ENCODE peak calls at places on chromosomes 11 and 22, in ten cellular contexts. P is AG08395, B is foreskin fibroblast, K is NCI-H460, E is T follicular helper cell, L is RWPE1, Q is fibroblast of the aortic adventitia, X is SW 1271, I is endodermal cell, F is Panc1. C is an unnamed sample.
A peak's percentile ranks its signal among the peaks of the same experiment; 100 is the strongest.

GRCh38 chr11:32318071-32318815 is 117.1 kb downstream of the WT1 start:
- DNase-seq in P (no peak), B (no peak), K (no peak), E (no peak), L (no peak), Q (no peak), X (no peak), I (no peak), F (no peak), C (no peak)

GRCh38 chr11:64313491-64314145 is 3.7 kb downstream of the TRMT112 start:
- DNase-seq in P (no peak), B (no peak), K (no peak), E (no peak), L (no peak), Q (peak; percentile 77), X (no peak), I (no peak), F (no peak), C (no peak)

GRCh38 chr11:85133636-85134035 is 493.5 kb downstream of the DLG2 start:
- DNase-seq in P (no peak), B (no peak), K (no peak), E (no peak), L (no peak), Q (no peak), X (no peak), I (no peak), F (no peak), C (no peak)

GRCh38 chr11:66081505-66081904 is 11.4 kb downstream of the PACS1 start:
- DNase-seq in P (no peak), B (peak; percentile 26), K (no peak), E (peak; percentile 78), L (peak; percentile 72), Q (no peak), X (peak; percentile 44), I (no peak), F (no peak), C (no peak)

GRCh38 chr11:5369793-5370192 is 13.8 kb upstream of the OR51M1 start:
- DNase-seq in P (peak; percentile 59), B (peak; percentile 87), K (peak; percentile 0), E (no peak), L (peak; percentile 1), Q (peak; percentile 77), X (peak; percentile 29), I (no peak), F (no peak), C (no peak)

GRCh38 chr11:67082071-67082791 is 25.6 kb downstream of the RHOD start:
- DNase-seq in P (peak; percentile 3), B (peak; percentile 16), K (peak; percentile 19), E (no peak), L (no peak), Q (no peak), X (no peak), I (peak; percentile 86), F (no peak), C (no peak)

GRCh38 chr11:97739892-97740782 is 1280.6 kb upstream of the CNTN5 start:
- DNase-seq in P (no peak), B (no peak), K (no peak), E (no peak), L (no peak), Q (peak; percentile 77), X (no peak), I (no peak), F (no peak), C (no peak)

GRCh38 chr11:86916330-86916729 is 38.9 kb downstream of the FZD4 start:
- DNase-seq in P (peak; percentile 83), B (peak; percentile 78), K (peak; percentile 36), E (no peak), L (peak; percentile 77), Q (peak; percentile 90), X (peak; percentile 95), I (no peak), F (no peak), C (no peak)

GRCh38 chr11:32586576-32587190 is 3.1 kb downstream of the EIF3M start:
- DNase-seq in P (peak; percentile 9), B (peak; percentile 24), K (peak; percentile 15), E (no peak), L (peak; percentile 30), Q (peak; percentile 30), X (peak; percentile 40), I (no peak), F (no peak), C (no peak)

GRCh38 chr11:28520291-28520690 is 412.1 kb downstream of the METTL15 start:
- DNase-seq in P (no peak), B (no peak), K (no peak), E (no peak), L (no peak), Q (no peak), X (no peak), I (no peak), F (no peak), C (no peak)

GRCh38 chr11:92929168-92930053 is 40.0 kb upstream of the MTNR1B start:
- DNase-seq in P (no peak), B (no peak), K (no peak), E (no peak), L (no peak), Q (no peak), X (no peak), I (no peak), F (no peak), C (no peak)

GRCh38 chr22:45225732-45226560 is 14.7 kb downstream of the KIAA0930 start:
- DNase-seq in P (peak; percentile 70), B (peak; percentile 86), K (no peak), E (no peak), L (no peak), Q (peak; percentile 80), X (no peak), I (peak; percentile 44), F (no peak), C (no peak)

GRCh38 chr11:115964091-115964490 is 459.9 kb upstream of the CADM1 start:
- DNase-seq in P (no peak), B (no peak), K (no peak), E (no peak), L (no peak), Q (no peak), X (no peak), I (no peak), F (no peak), C (no peak)

GRCh38 chr22:20600137-20600673 is 92.8 kb downstream of the MED15 start:
- DNase-seq in P (no peak), B (no peak), K (no peak), E (no peak), L (no peak), Q (no peak), X (no peak), I (no peak), F (no peak), C (no peak)

GRCh38 chr11:74739546-74740270 is 8.5 kb upstream of the CHRDL2 start:
- DNase-seq in P (peak; percentile 90), B (peak; percentile 89), K (peak; percentile 45), E (peak; percentile 26), L (peak; percentile 79), Q (peak; percentile 75), X (peak; percentile 54), I (peak; percentile 84), F (no peak), C (no peak)

GRCh38 chr11:66188580-66188979 is 79.9 kb upstream of the RAB1B start:
- DNase-seq in P (peak; percentile 64), B (peak; percentile 79), K (no peak), E (no peak), L (peak; percentile 62), Q (peak; percentile 75), X (no peak), I (no peak), F (no peak), C (no peak)

GRCh38 chr11:19652976-19653375 is 59.7 kb upstream of the NAV2 start:
- DNase-seq in P (no peak), B (no peak), K (no peak), E (no peak), L (no peak), Q (no peak), X (no peak), I (no peak), F (no peak), C (no peak)

GRCh38 chr11:1306186-1307162 is 3.0 kb downstream of the TOLLIP start:
- DNase-seq in P (no peak), B (no peak), K (no peak), E (no peak), L (no peak), Q (no peak), X (no peak), I (peak; percentile 24), F (no peak), C (no peak)

GRCh38 chr22:17237031-17237668 is 17.9 kb upstream of the ADA2 start:
- DNase-seq in P (no peak), B (no peak), K (no peak), E (no peak), L (no peak), Q (no peak), X (no peak), I (no peak), F (no peak), C (no peak)

GRCh38 chr22:46809153-46809885 is 46.9 kb downstream of the TBC1D22A start:
- DNase-seq in P (no peak), B (no peak), K (no peak), E (no peak), L (no peak), Q (no peak), X (no peak), I (peak; percentile 30), F (no peak), C (no peak)

GRCh38 chr11:57679396-57679795 is 11.5 kb downstream of the ZDHHC5 start:
- DNase-seq in P (no peak), B (no peak), K (no peak), E (no peak), L (peak; percentile 79), Q (no peak), X (no peak), I (no peak), F (no peak), C (no peak)

GRCh38 chr11:35582033-35582432 is 36.2 kb upstream of the FJX1 start:
- DNase-seq in P (no peak), B (no peak), K (no peak), E (no peak), L (no peak), Q (no peak), X (no peak), I (no peak), F (no peak), C (no peak)

GRCh38 chr22:49305215-49305965 is 522.3 kb downstream of the BRD1 start:
- DNase-seq in P (peak; percentile 18), B (no peak), K (peak; percentile 38), E (peak; percentile 10), L (no peak), Q (no peak), X (peak; percentile 22), I (peak; percentile 97), F (no peak), C (no peak)

GRCh38 chr11:129721685-129722084 is 94.0 kb upstream of the TMEM45B start:
- DNase-seq in P (no peak), B (no peak), K (no peak), E (no peak), L (no peak), Q (no peak), X (no peak), I (peak; percentile 31), F (no peak), C (no peak)

GRCh38 chr11:122703541-122704272 is 48.2 kb downstream of the UBASH3B start:
- DNase-seq in P (no peak), B (no peak), K (no peak), E (no peak), L (no peak), Q (no peak), X (no peak), I (no peak), F (no peak), C (no peak)

GRCh38 chr22:32076726-32077550 is 33.9 kb downstream of the SLC5A1 start:
- DNase-seq in P (no peak), B (no peak), K (no peak), E (no peak), L (no peak), Q (no peak), X (no peak), I (no peak), F (no peak), C (no peak)

GRCh38 chr11:68337399-68337835 is 25.0 kb downstream of the LRP5 start:
- DNase-seq in P (no peak), B (no peak), K (no peak), E (no peak), L (no peak), Q (no peak), X (no peak), I (no peak), F (no peak), C (no peak)

GRCh38 chr22:24184057-24184798 is 2.9 kb downstream of the SUSD2 start:
- DNase-seq in P (no peak), B (no peak), K (no peak), E (no peak), L (no peak), Q (no peak), X (no peak), I (no peak), F (no peak), C (no peak)